ENCODE peak calls at places on chromosomes 1 and 21, in five cellular contexts. S is IMR-90, O is mesendoderm, L is neuronal stem cell, Y is mesenchymal stem cell. W is an unnamed sample. For H3K27me3, the result is how much of the 10 kb centered on the place peaks cover.

GRCh38 chr1:212648431-212648830 is 39.9 kb downstream of the ATF3 start:
- DNase-seq in S (peak), O (no peak), L (no peak), Y (no peak), W (no peak)

GRCh38 chr1:30417001-30417700 is 306.2 kb downstream of the MATN1 start:
- DNase-seq in S (no peak), O (no peak), L (no peak), Y (no peak), W (no peak)

GRCh38 chr1:48644950-48645605 is 131.6 kb downstream of the BEND5 start:
- DNase-seq in S (no peak), O (peak), L (no peak), Y (no peak), W (no peak)

GRCh38 chr1:183069562-183070216 is 46.5 kb downstream of the LAMC1 start:
- DNase-seq in S (no peak), O (no peak), L (no peak), Y (no peak), W (no peak)

GRCh38 chr1:57576750-57577149 is 152.9 kb upstream of the DAB1 start:
- DNase-seq in S (no peak), O (no peak), L (no peak), Y (no peak), W (no peak)

GRCh38 chr1:220296941-220297460 is 24.7 kb upstream of the RAB3GAP2 start:
- DNase-seq in S (peak), O (no peak), L (no peak), Y (peak), W (no peak)

GRCh38 chr1:160629286-160630210 is 17.3 kb downstream of the SLAMF1 start:
- DNase-seq in S (no peak), O (peak), L (no peak), Y (no peak), W (no peak)

GRCh38 chr1:225874431-225874830 is 7.7 kb downstream of the TMEM63A start:
- DNase-seq in S (no peak), O (no peak), L (no peak), Y (no peak), W (no peak)

GRCh38 chr1:57674803-57675202 is 250.9 kb upstream of the DAB1 start:
- DNase-seq in S (no peak), O (peak), L (no peak), Y (peak), W (no peak)

GRCh38 chr1:114607223-114607622 is 25.8 kb upstream of the BCAS2 start:
- DNase-seq in S (no peak), O (no peak), L (no peak), Y (no peak), W (no peak)

GRCh38 chr1:12475158-12475934 is 142.7 kb downstream of the DHRS3 start:
- DNase-seq in S (no peak), O (no peak), L (no peak), Y (no peak), W (no peak)

GRCh38 chr1:29055160-29055559 is 68.5 kb downstream of the TMEM200B start:
- DNase-seq in S (peak), O (no peak), L (no peak), Y (peak), W (no peak)

GRCh38 chr1:23664837-23665795 is 26.5 kb upstream of the RPL11 start:
- DNase-seq in S (no peak), O (peak), L (no peak), Y (peak), W (no peak)

GRCh38 chr1:93362237-93362636 is 16.5 kb downstream of the DR1 start:
- DNase-seq in S (no peak), O (no peak), L (no peak), Y (no peak), W (no peak)

GRCh38 chr1:101316276-101316675 is 79.5 kb downstream of the S1PR1 start:
- DNase-seq in S (no peak), O (no peak), L (peak), Y (no peak), W (no peak)

GRCh38 chr1:17403081-17403480 is 31.1 kb downstream of the PADI6 start:
- DNase-seq in S (no peak), O (no peak), L (no peak), Y (no peak), W (no peak)
- H3K18ac ChIP-seq in S (no peak), O (no peak), L (no peak), Y (no peak), W (no peak)

DNA sequence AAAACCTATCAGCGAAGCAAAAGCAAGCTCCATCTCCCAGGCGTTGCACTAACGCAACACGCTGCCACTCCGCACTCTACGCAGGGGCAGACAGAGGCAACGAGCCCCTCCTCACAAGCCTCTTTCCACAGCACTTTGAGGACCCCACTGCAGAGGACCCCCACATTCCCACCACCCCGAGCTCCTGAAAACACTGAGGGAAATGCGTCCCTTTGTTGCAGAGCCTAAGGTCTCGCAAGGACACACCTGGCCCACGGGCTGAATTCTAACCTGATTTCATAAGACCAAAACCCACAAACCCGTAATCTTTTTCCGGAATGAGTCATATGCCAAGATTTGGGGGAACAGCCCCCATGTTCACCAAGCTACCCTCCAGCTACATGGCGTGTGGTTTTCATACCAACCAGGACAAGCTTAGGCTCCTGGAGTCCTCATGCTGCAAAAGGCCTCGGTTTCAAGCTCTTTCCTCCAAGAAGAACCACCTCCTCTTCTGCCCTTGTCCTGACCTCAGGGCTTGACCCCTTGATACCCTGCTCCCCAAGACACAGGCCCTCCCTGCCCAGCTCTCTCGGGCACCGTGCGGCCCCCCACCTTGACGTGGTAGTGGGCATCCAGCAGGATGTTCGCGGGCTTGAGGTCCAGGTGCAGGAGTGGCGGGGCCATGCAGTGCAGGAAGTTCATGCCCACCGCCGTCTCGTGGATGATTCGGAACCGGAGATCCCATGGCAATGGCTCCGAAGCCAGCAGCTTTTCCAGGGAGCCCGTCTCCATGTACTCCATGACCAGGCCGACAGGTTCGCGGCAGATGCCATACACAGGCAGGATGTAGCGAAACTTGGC is 10.7 kb downstream of the RIPK4 start:
- DNase-seq in S (no peak), O (no peak), L (no peak), Y (no peak), W (no peak)
- H3K27me3 ChIP-seq in S (under half), O (under half), L (under half), Y (under half), W (under half)

GRCh38 chr21:17613242-17613676 is 558 bp upstream of the BTG3 start:
- DNase-seq in S (no peak), O (no peak), L (peak), Y (peak), W (no peak)

GRCh38 chr21:17612565-17613241 is at the start of gene BTG3:
- DNase-seq in S (peak), O (peak), L (peak), Y (peak), W (peak)

GRCh38 chr21:17612023-17612564 is 607 bp downstream of the BTG3 start:
- DNase-seq in S (peak), O (peak), L (peak), Y (peak), W (peak)

GRCh38 chr21:17610862-17611261 is 1.8 kb downstream of the BTG3 start:
- DNase-seq in S (peak), O (no peak), L (no peak), Y (no peak), W (no peak)

DNA sequence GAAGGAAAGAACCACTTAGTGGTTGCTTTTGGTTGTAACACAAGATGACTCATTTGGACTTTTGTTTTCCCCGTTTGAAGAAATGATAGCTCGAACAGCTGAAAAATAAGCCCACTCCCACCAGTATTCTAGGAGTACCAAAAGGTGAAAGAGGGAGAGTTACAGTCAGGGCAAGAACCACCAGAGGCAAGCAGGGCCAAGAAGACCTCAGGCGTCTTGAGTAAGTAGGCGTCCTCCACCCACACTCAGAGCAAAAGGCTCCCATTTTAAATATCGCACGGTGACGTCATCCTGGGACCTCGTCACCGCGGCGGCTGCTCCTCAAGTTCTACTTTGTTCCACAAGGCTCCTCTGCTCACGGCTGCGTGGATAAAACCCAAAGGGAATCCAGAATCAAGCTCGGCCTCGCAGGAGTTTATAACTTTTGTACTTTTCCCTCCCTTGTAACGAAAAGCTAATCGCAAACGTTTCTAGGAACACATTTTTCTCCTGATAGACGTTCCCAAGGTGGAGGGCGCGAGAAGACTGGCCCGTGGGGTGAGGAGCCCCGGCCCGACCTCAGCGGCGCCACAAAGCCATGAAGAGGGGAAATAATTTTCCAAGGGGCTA is 1.2 kb downstream of the BTG3 start:
- DNase-seq in S (peak), O (peak), L (peak), Y (peak), W (peak)
- H3K18ac ChIP-seq in S (peak), O (peak), L (peak), Y (peak), W (peak)

GRCh38 chr1:85315789-85316188 is 39.4 kb upstream of the BCL10 start:
- DNase-seq in S (peak), O (peak), L (no peak), Y (peak), W (no peak)
- H3K27me3 ChIP-seq in S (under half), O (under half), L (under half), Y (under half), W (under half)

DNA sequence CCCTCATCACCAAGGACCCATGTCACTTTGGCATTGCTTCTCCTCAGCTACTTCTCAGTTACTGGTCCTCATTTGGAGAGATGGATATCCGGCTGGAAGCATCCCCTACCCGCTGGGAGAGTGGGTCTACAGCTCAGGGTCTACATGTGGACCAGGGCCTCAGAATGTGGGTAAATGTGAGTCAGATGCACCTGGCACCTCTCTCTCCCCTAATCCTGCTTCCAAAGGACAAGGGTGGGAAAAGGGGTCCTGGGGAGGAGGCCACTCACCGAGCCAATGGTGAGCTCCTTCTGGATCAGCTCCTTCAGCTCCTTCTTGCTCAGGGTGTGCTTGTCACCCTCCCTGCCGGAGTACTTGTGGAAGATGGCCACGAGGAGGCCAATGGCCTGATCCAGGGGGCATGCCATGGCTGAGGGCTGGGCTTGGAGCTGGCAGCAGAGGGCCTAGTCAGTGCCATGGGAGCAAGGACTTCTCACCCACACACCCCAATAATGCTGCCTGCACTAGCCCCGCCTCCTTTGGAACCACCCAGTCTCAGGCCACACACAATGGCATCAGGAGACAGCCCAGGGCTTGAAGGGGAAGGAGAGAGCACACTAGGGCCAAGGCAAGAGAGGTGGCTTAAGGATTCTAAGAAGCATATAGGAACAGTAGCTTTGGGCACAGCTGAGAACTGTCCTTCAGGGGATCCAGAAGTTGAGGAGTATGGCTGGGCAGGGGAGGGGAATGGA is 693 bp downstream of the S100A6 start:
- DNase-seq in S (no peak), O (no peak), L (no peak), Y (peak), W (no peak)
- H3K18ac ChIP-seq in S (peak), O (no peak), L (peak), Y (peak), W (no peak)

DNA sequence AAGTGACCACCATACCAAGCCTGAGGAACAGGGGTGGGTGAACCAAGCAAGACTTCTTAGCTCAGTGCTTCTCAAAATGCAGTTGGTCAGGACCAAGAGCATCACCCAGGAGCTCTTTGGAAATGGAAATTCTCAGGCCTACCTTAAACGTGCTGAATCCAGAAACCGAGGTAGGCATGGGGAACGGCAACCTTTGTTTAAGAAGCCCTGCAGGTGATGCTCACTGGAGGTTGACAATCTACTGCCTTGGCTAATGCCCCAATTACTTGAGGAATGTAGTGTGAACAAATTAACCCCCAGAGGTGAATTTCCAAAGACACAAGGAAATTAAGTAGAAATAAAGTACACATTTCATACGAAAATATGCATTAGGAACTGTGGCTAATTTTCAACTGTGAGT is 5.3 kb downstream of the PTPN14 start:
- DNase-seq in S (no peak), O (no peak), L (no peak), Y (no peak), W (no peak)
- H3K27me3 ChIP-seq in S (under half), O (under half), L (under half), Y (under half), W (under half)

DNA sequence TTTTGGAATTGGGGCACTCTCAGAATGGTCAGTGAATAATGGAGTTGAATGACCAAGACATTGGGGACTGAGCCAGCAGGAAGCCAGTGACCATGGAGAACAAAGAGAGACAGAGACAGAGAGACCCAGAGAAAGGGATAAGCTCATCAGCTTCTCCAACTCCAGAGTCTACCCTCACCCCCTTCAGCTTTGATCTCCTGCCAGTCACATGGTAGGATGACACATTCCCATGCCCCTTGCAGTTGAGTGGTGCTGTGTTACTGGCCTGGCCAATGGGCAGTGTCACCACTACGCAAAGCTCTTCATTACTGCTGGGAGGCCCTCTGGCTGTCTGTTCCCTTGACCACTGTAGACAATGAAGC is 643.5 kb downstream of the AJAP1 start:
- DNase-seq in S (no peak), O (no peak), L (no peak), Y (no peak), W (no peak)
- H3K18ac ChIP-seq in S (no peak), O (no peak), L (no peak), Y (no peak), W (no peak)

GRCh38 chr21:42057861-42058437 is 13.2 kb upstream of the UMODL1 start:
- DNase-seq in S (no peak), O (no peak), L (no peak), Y (peak), W (no peak)

GRCh38 chr21:42059141-42059540 is 12.0 kb upstream of the UMODL1 start:
- DNase-seq in S (no peak), O (no peak), L (no peak), Y (no peak), W (no peak)

GRCh38 chr21:42059721-42060120 is 11.4 kb upstream of the UMODL1 start:
- DNase-seq in S (no peak), O (no peak), L (no peak), Y (no peak), W (no peak)

GRCh38 chr21:42060166-42060565 is 11.0 kb upstream of the UMODL1 start:
- DNase-seq in S (no peak), O (no peak), L (no peak), Y (no peak), W (no peak)

GRCh38 chr21:42058631-42059111 is 12.4 kb upstream of the UMODL1 start:
- DNase-seq in S (no peak), O (no peak), L (no peak), Y (no peak), W (no peak)
- H3K27me3 ChIP-seq in S (under half), O (under half), L (under half), Y (under half), W (under half)

W was measured in H9.